ENCODE peak calls at places on chromosomes 12 and 14, in five cellular contexts. F is adrenal gland, U is lung, X is HFFc6, G is dorsolateral prefrontal cortex. L is an unnamed sample.

GRCh38 chr14:101508196-101508947 is 52.9 kb upstream of the DIO3 start:
- DNase-seq in U (no peak), F (no peak), X (no peak), G (peak; percentile 22), L (no peak)

GRCh38 chr12:32454075-32454474 is 54.7 kb downstream of the FGD4 start:
- DNase-seq in G (no peak), U (no peak), X (peak; percentile 49), F (no peak), L (no peak)

GRCh38 chr14:54839681-54840080 is 62.9 kb downstream of the GCH1 start:
- DNase-seq in G (no peak), U (peak; percentile 58), X (no peak), F (no peak), L (no peak)

GRCh38 chr14:102280376-102280962 is 24.5 kb downstream of the MOK start:
- DNase-seq in X (peak; percentile 97), G (no peak), F (no peak), U (no peak), L (no peak)

GRCh38 chr14:33859306-33859705 is 91.6 kb downstream of the EGLN3 start:
- DNase-seq in U (no peak), G (no peak), F (no peak), X (no peak), L (no peak)

GRCh38 chr12:59736786-59737185 is 141.0 kb downstream of the SLC16A7 start:
- DNase-seq in G (no peak), X (peak; percentile 94), F (peak; percentile 39), U (no peak), L (no peak)

GRCh38 chr12:42428850-42429249 is 102.9 kb downstream of the PPHLN1 start:
- DNase-seq in U (no peak), G (no peak), F (no peak), X (no peak), L (no peak)

GRCh38 chr12:3243376-3244084 is 166.4 kb downstream of the TSPAN9 start:
- DNase-seq in X (no peak), U (no peak), G (no peak), F (no peak), L (no peak)

GRCh38 chr14:74641581-74641980 is 29.5 kb upstream of the LTBP2 start:
- DNase-seq in X (no peak), G (no peak), U (no peak), F (no peak), L (no peak)

GRCh38 chr14:92513966-92514843 is 624 bp downstream of the RIN3 start:
- DNase-seq in X (no peak), F (peak; percentile 52), G (peak; percentile 16), U (no peak), L (no peak)

GRCh38 chr12:123807670-123808069 is 45.6 kb downstream of the DNAH10 start:
- DNase-seq in G (no peak), F (no peak), U (no peak), X (no peak), L (no peak)

GRCh38 chr14:83568141-83568540 is 1961.8 kb upstream of the FLRT2 start:
- DNase-seq in X (no peak), F (no peak), G (no peak), U (no peak), L (no peak)

GRCh38 chr12:116284401-116284800 is 6.9 kb upstream of the MED13L start:
- DNase-seq in G (no peak), F (no peak), X (no peak), U (no peak), L (no peak)

GRCh38 chr14:93970967-93971634 is 5.3 kb downstream of the ASB2 start:
- DNase-seq in F (no peak), X (no peak), G (no peak), U (no peak), L (no peak)

GRCh38 chr14:36270191-36270590 is 50.2 kb downstream of the MBIP start:
- DNase-seq in X (no peak), U (no peak), G (no peak), F (no peak), L (no peak)

GRCh38 chr14:60179296-60179924 is 14.2 kb upstream of the DHRS7 start:
- DNase-seq in X (peak; percentile 42), U (no peak), F (no peak), G (no peak), L (no peak)

GRCh38 chr12:18135086-18135485 is 45.1 kb upstream of the RERGL start:
- DNase-seq in F (no peak), G (no peak), X (no peak), U (no peak), L (no peak)

GRCh38 chr14:99351166-99352007 is 79.4 kb upstream of the BCL11B start:
- DNase-seq in F (no peak), U (no peak), X (no peak), G (no peak), L (no peak)
- TF ChIP-seq CTCF in F (no peak), U (no peak), X (peak; percentile 35), G (no peak), L (peak; percentile 9)

GRCh38 chr14:42911642-42912041 is 1305.0 kb downstream of the LRFN5 start:
- DNase-seq in X (no peak), F (no peak), U (no peak), G (no peak), L (no peak)
- TF ChIP-seq CTCF in X (no peak), F (no peak), U (no peak), G (peak; percentile 21), L (no peak)

GRCh38 chr12:53185582-53186153 is 4.9 kb upstream of the CSAD start:
- DNase-seq in X (no peak), G (no peak), U (no peak), F (peak; percentile 13), L (no peak)
- TF ChIP-seq CTCF in X (peak; percentile 46), G (no peak), U (no peak), F (no peak), L (no peak)

GRCh38 chr14:49634547-49635334 is at the start of gene DNAAF2:
- DNase-seq in U (peak; percentile 55), F (peak; percentile 77), X (peak; percentile 73), G (peak; percentile 45), L (peak; percentile 30)
- TF ChIP-seq CTCF in U (no peak), F (no peak), X (peak; percentile 61), G (peak; percentile 54), L (no peak)